ENCODE peak calls at places on chromosomes 2 and 18, in four cellular contexts. G is retinal pigment epithelial cell, Z is HepG2, Y is K562. U is an unnamed sample.

GRCh38 chr2:190446193-190446592 is 38.0 kb downstream of the MFSD6 start:
- DNase-seq in Z (no peak), Y (no peak), G (no peak), U (no peak)

GRCh38 chr2:188235364-188235763 is 56.3 kb upstream of the GULP1 start:
- DNase-seq in G (no peak), Y (no peak), Z (no peak), U (no peak)

GRCh38 chr2:45382744-45383143 is 228.3 kb downstream of the SRBD1 start:
- DNase-seq in Y (no peak), G (peak; percentile 45), Z (no peak), U (peak; percentile 18)

GRCh38 chr2:8355046-8355445 is 326.8 kb upstream of the ID2 start:
- DNase-seq in Y (no peak), G (no peak), Z (no peak), U (no peak)

GRCh38 chr18:36354989-36355388 is 57.5 kb downstream of the FHOD3 start:
- DNase-seq in G (no peak), Y (no peak), Z (no peak), U (no peak)

GRCh38 chr18:21703241-21703820 is 1.2 kb downstream of the ABHD3 start:
- DNase-seq in Y (peak; percentile 21), Z (no peak), G (no peak), U (no peak)

GRCh38 chr2:221571108-221571390 is 1.1 kb downstream of the EPHA4 start:
- DNase-seq in Z (no peak), Y (no peak), G (no peak), U (no peak)

GRCh38 chr2:36819090-36819711 is 122.7 kb downstream of the VIT start:
- DNase-seq in Z (peak; percentile 38), G (no peak), Y (no peak), U (no peak)

GRCh38 chr18:8965398-8965797 is 137.1 kb upstream of the NDUFV2 start:
- DNase-seq in Y (no peak), G (no peak), Z (no peak), U (no peak)

GRCh38 chr2:172285010-172285621 is 142.3 kb upstream of the ITGA6 start:
- DNase-seq in G (no peak), Z (no peak), Y (no peak), U (no peak)
- H3K4me3 ChIP-seq in G (no peak overlapping the region), Z (no peak overlapping the region), Y (no peak overlapping the region), U (no peak overlapping the region)

DNA sequence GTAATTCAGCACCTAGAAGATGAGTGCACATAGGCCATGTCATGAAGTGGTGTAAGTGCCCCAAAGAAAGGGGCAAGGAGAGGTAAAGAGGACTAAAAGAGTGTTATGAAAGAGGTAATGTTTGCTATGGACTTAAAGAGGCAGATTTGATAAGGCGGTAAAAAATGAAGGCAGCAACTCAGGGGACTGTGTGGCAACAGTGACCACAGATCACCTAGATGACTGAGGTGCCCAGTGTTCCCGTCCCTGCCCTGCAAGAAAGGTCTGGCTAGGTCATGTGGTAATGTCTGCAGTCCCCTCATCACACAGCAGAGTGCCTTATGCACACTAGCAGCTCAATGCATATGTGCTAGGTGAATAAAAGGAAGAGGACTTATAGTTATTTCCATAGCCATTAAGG is 356.8 kb downstream of the LRRTM1 start:
- DNase-seq in Y (no peak), G (no peak), Z (no peak), U (no peak)
- H3K4me3 ChIP-seq in Y (no peak overlapping the region), G (no peak overlapping the region), Z (no peak overlapping the region), U (no peak overlapping the region)

DNA sequence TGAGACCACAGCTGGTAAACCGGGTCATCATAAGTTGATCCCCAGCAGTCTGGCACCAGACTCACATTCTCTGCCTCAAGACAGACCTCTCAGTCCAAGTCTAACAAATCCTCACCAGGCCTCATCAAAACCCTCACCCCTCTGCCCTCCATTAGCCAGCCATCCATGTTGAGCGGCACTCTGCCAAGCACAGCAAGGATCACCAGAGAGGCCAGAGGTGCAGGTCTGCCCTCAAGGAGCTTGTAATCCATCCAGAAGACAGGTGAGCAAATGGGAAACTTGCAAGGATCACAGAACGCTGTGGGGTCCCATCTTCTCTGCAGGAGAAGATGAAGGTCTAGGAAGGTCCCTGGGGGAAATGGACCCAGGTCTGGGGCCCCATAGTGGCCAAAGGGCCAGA is 63.6 kb downstream of the TNS1 start:
- DNase-seq in Z (no peak), G (no peak), Y (no peak), U (no peak)
- H3K4me3 ChIP-seq in Z (no peak overlapping the region), G (no peak overlapping the region), Y (no peak overlapping the region), U (no peak overlapping the region)

GRCh38 chr2:210180494-210180893 is 9.3 kb upstream of the KANSL1L start:
- DNase-seq in Z (no peak), G (no peak), Y (no peak), U (no peak)
- H3K4me3 ChIP-seq in Z (no peak overlapping the region), G (no peak overlapping the region), Y (no peak overlapping the region), U (no peak overlapping the region)

GRCh38 chr2:86189782-86190416 is 5.4 kb downstream of the IMMT start:
- DNase-seq in G (no peak), Z (no peak), Y (no peak), U (no peak)
- H3K4me3 ChIP-seq in G (no peak overlapping the region), Z (no peak overlapping the region), Y (peak overlapping the region; percentile 11), U (no peak overlapping the region)

U was measured in BE2C.